ENCODE peak calls at places on chromosome 14, in four cellular contexts. One of them, this sample, is unnamed.

GRCh38 chr14:50823763-50824636 is 7.0 kb downstream of the NIN start:
- DNase-seq in stimulated activated CD4-positive, alpha-beta T cell treated with anti-CD3 and anti-CD28 coated beads, Interleukin-15, amount 100 ng/mL, for 1 hour: no peak
- DNase-seq in activated B cell treated with CpG ODN at 0.5 μM for 24 hours: no peak
- DNase-seq in retinal pigment epithelial cell: no peak
- DNase-seq in this sample: no peak

GRCh38 chr14:29682789-29683188 is 244.9 kb downstream of the PRKD1 start:
- DNase-seq in stimulated activated CD4-positive, alpha-beta T cell treated with anti-CD3 and anti-CD28 coated beads, Interleukin-15, amount 100 ng/mL, for 1 hour: no peak
- DNase-seq in activated B cell treated with CpG ODN at 0.5 μM for 24 hours: no peak
- DNase-seq in retinal pigment epithelial cell: no peak
- DNase-seq in this sample: no peak

GRCh38 chr14:74324945-74325361 is 22.2 kb upstream of the ABCD4 start:
- DNase-seq in stimulated activated CD4-positive, alpha-beta T cell treated with anti-CD3 and anti-CD28 coated beads, Interleukin-15, amount 100 ng/mL, for 1 hour: no peak
- DNase-seq in activated B cell treated with CpG ODN at 0.5 μM for 24 hours: no peak
- DNase-seq in retinal pigment epithelial cell: no peak
- DNase-seq in this sample: no peak

GRCh38 chr14:75476274-75476995 is 45.8 kb upstream of the BATF start:
- DNase-seq in stimulated activated CD4-positive, alpha-beta T cell treated with anti-CD3 and anti-CD28 coated beads, Interleukin-15, amount 100 ng/mL, for 1 hour: no peak
- DNase-seq in activated B cell treated with CpG ODN at 0.5 μM for 24 hours: no peak
- DNase-seq in retinal pigment epithelial cell: peak
- DNase-seq in this sample: peak

GRCh38 chr14:103561381-103562134 is 899 bp downstream of the BAG5 start:
- DNase-seq in stimulated activated CD4-positive, alpha-beta T cell treated with anti-CD3 and anti-CD28 coated beads, Interleukin-15, amount 100 ng/mL, for 1 hour: peak
- DNase-seq in activated B cell treated with CpG ODN at 0.5 μM for 24 hours: no peak
- DNase-seq in retinal pigment epithelial cell: no peak
- DNase-seq in this sample: no peak

GRCh38 chr14:31038521-31039166 is 12.5 kb upstream of the STRN3 start:
- DNase-seq in stimulated activated CD4-positive, alpha-beta T cell treated with anti-CD3 and anti-CD28 coated beads, Interleukin-15, amount 100 ng/mL, for 1 hour: no peak
- DNase-seq in activated B cell treated with CpG ODN at 0.5 μM for 24 hours: no peak
- DNase-seq in retinal pigment epithelial cell: peak
- DNase-seq in this sample: no peak

GRCh38 chr14:80493620-80494019 is 282.3 kb upstream of the DIO2 start:
- DNase-seq in stimulated activated CD4-positive, alpha-beta T cell treated with anti-CD3 and anti-CD28 coated beads, Interleukin-15, amount 100 ng/mL, for 1 hour: no peak
- DNase-seq in activated B cell treated with CpG ODN at 0.5 μM for 24 hours: no peak
- DNase-seq in retinal pigment epithelial cell: no peak
- DNase-seq in this sample: no peak

GRCh38 chr14:74973905-74974363 is 18.5 kb upstream of the PGF start:
- DNase-seq in stimulated activated CD4-positive, alpha-beta T cell treated with anti-CD3 and anti-CD28 coated beads, Interleukin-15, amount 100 ng/mL, for 1 hour: no peak
- DNase-seq in activated B cell treated with CpG ODN at 0.5 μM for 24 hours: no peak
- DNase-seq in retinal pigment epithelial cell: no peak
- DNase-seq in this sample: no peak

GRCh38 chr14:101004954-101005353 is 101.4 kb upstream of the RTL1 start:
- DNase-seq in stimulated activated CD4-positive, alpha-beta T cell treated with anti-CD3 and anti-CD28 coated beads, Interleukin-15, amount 100 ng/mL, for 1 hour: no peak
- DNase-seq in activated B cell treated with CpG ODN at 0.5 μM for 24 hours: no peak
- DNase-seq in retinal pigment epithelial cell: no peak
- DNase-seq in this sample: no peak

GRCh38 chr14:21287166-21287565 is 7.3 kb downstream of the RPGRIP1 start:
- DNase-seq in stimulated activated CD4-positive, alpha-beta T cell treated with anti-CD3 and anti-CD28 coated beads, Interleukin-15, amount 100 ng/mL, for 1 hour: no peak
- DNase-seq in activated B cell treated with CpG ODN at 0.5 μM for 24 hours: no peak
- DNase-seq in retinal pigment epithelial cell: no peak
- DNase-seq in this sample: no peak

GRCh38 chr14:35336171-35337073 is 44.2 kb downstream of the PSMA6 start:
- DNase-seq in stimulated activated CD4-positive, alpha-beta T cell treated with anti-CD3 and anti-CD28 coated beads, Interleukin-15, amount 100 ng/mL, for 1 hour: no peak
- DNase-seq in activated B cell treated with CpG ODN at 0.5 μM for 24 hours: no peak
- DNase-seq in retinal pigment epithelial cell: peak
- DNase-seq in this sample: peak

GRCh38 chr14:100325231-100325632 is 2.1 kb downstream of the SLC25A47 start:
- DNase-seq in stimulated activated CD4-positive, alpha-beta T cell treated with anti-CD3 and anti-CD28 coated beads, Interleukin-15, amount 100 ng/mL, for 1 hour: no peak
- DNase-seq in activated B cell treated with CpG ODN at 0.5 μM for 24 hours: no peak
- DNase-seq in retinal pigment epithelial cell: no peak
- DNase-seq in this sample: no peak

GRCh38 chr14:53741379-53742225 is 215.0 kb downstream of the BMP4 start:
- DNase-seq in stimulated activated CD4-positive, alpha-beta T cell treated with anti-CD3 and anti-CD28 coated beads, Interleukin-15, amount 100 ng/mL, for 1 hour: no peak
- DNase-seq in activated B cell treated with CpG ODN at 0.5 μM for 24 hours: no peak
- DNase-seq in retinal pigment epithelial cell: no peak
- DNase-seq in this sample: no peak

GRCh38 chr14:24080888-24081738 is 9.8 kb downstream of the CPNE6 start:
- DNase-seq in stimulated activated CD4-positive, alpha-beta T cell treated with anti-CD3 and anti-CD28 coated beads, Interleukin-15, amount 100 ng/mL, for 1 hour: peak
- DNase-seq in activated B cell treated with CpG ODN at 0.5 μM for 24 hours: peak
- DNase-seq in retinal pigment epithelial cell: peak
- DNase-seq in this sample: peak

GRCh38 chr14:57833304-57833703 is 32.6 kb downstream of the SLC35F4 start:
- DNase-seq in stimulated activated CD4-positive, alpha-beta T cell treated with anti-CD3 and anti-CD28 coated beads, Interleukin-15, amount 100 ng/mL, for 1 hour: no peak
- DNase-seq in activated B cell treated with CpG ODN at 0.5 μM for 24 hours: no peak
- DNase-seq in retinal pigment epithelial cell: peak
- DNase-seq in this sample: no peak

GRCh38 chr14:24481622-24482324 is 26.3 kb downstream of the CMA1 start:
- DNase-seq in stimulated activated CD4-positive, alpha-beta T cell treated with anti-CD3 and anti-CD28 coated beads, Interleukin-15, amount 100 ng/mL, for 1 hour: peak
- DNase-seq in activated B cell treated with CpG ODN at 0.5 μM for 24 hours: peak
- DNase-seq in retinal pigment epithelial cell: no peak
- DNase-seq in this sample: peak

GRCh38 chr14:32472512-32473472 is 143.7 kb downstream of the AKAP6 start:
- DNase-seq in stimulated activated CD4-positive, alpha-beta T cell treated with anti-CD3 and anti-CD28 coated beads, Interleukin-15, amount 100 ng/mL, for 1 hour: no peak
- DNase-seq in activated B cell treated with CpG ODN at 0.5 μM for 24 hours: no peak
- DNase-seq in retinal pigment epithelial cell: peak
- DNase-seq in this sample: no peak

GRCh38 chr14:74501135-74501614 is 7.6 kb downstream of the ISCA2 start:
- DNase-seq in stimulated activated CD4-positive, alpha-beta T cell treated with anti-CD3 and anti-CD28 coated beads, Interleukin-15, amount 100 ng/mL, for 1 hour: no peak
- DNase-seq in activated B cell treated with CpG ODN at 0.5 μM for 24 hours: no peak
- DNase-seq in retinal pigment epithelial cell: no peak
- DNase-seq in this sample: peak

GRCh38 chr14:92596328-92596943 is 82.9 kb downstream of the RIN3 start:
- DNase-seq in stimulated activated CD4-positive, alpha-beta T cell treated with anti-CD3 and anti-CD28 coated beads, Interleukin-15, amount 100 ng/mL, for 1 hour: no peak
- DNase-seq in activated B cell treated with CpG ODN at 0.5 μM for 24 hours: no peak
- DNase-seq in retinal pigment epithelial cell: no peak
- DNase-seq in this sample: no peak

GRCh38 chr14:49880267-49881064 is 12.4 kb upstream of the ARF6 start:
- DNase-seq in stimulated activated CD4-positive, alpha-beta T cell treated with anti-CD3 and anti-CD28 coated beads, Interleukin-15, amount 100 ng/mL, for 1 hour: no peak
- DNase-seq in activated B cell treated with CpG ODN at 0.5 μM for 24 hours: no peak
- DNase-seq in retinal pigment epithelial cell: no peak
- DNase-seq in this sample: no peak

GRCh38 chr14:100402631-100403030 is 79.5 kb downstream of the SLC25A47 start:
- DNase-seq in stimulated activated CD4-positive, alpha-beta T cell treated with anti-CD3 and anti-CD28 coated beads, Interleukin-15, amount 100 ng/mL, for 1 hour: no peak
- DNase-seq in activated B cell treated with CpG ODN at 0.5 μM for 24 hours: no peak
- DNase-seq in retinal pigment epithelial cell: no peak
- DNase-seq in this sample: no peak

GRCh38 chr14:92633724-92634123 is 114.7 kb downstream of the LGMN start:
- DNase-seq in stimulated activated CD4-positive, alpha-beta T cell treated with anti-CD3 and anti-CD28 coated beads, Interleukin-15, amount 100 ng/mL, for 1 hour: no peak
- DNase-seq in activated B cell treated with CpG ODN at 0.5 μM for 24 hours: no peak
- DNase-seq in retinal pigment epithelial cell: no peak
- DNase-seq in this sample: no peak

GRCh38 chr14:68308695-68309094 is 484.2 kb downstream of the ZFP36L1 start:
- DNase-seq in stimulated activated CD4-positive, alpha-beta T cell treated with anti-CD3 and anti-CD28 coated beads, Interleukin-15, amount 100 ng/mL, for 1 hour: no peak
- DNase-seq in activated B cell treated with CpG ODN at 0.5 μM for 24 hours: no peak
- DNase-seq in retinal pigment epithelial cell: no peak
- DNase-seq in this sample: no peak

GRCh38 chr14:76772300-76773187 is 11.3 kb downstream of the VASH1 start:
- DNase-seq in stimulated activated CD4-positive, alpha-beta T cell treated with anti-CD3 and anti-CD28 coated beads, Interleukin-15, amount 100 ng/mL, for 1 hour: no peak
- DNase-seq in activated B cell treated with CpG ODN at 0.5 μM for 24 hours: no peak
- DNase-seq in retinal pigment epithelial cell: no peak
- DNase-seq in this sample: no peak

GRCh38 chr14:34362625-34363251 is 99.3 kb downstream of the SPTSSA start:
- DNase-seq in stimulated activated CD4-positive, alpha-beta T cell treated with anti-CD3 and anti-CD28 coated beads, Interleukin-15, amount 100 ng/mL, for 1 hour: no peak
- DNase-seq in activated B cell treated with CpG ODN at 0.5 μM for 24 hours: no peak
- DNase-seq in retinal pigment epithelial cell: no peak
- DNase-seq in this sample: no peak

GRCh38 chr14:89233184-89233583 is 183.8 kb downstream of the FOXN3 start:
- DNase-seq in stimulated activated CD4-positive, alpha-beta T cell treated with anti-CD3 and anti-CD28 coated beads, Interleukin-15, amount 100 ng/mL, for 1 hour: no peak
- DNase-seq in activated B cell treated with CpG ODN at 0.5 μM for 24 hours: no peak
- DNase-seq in retinal pigment epithelial cell: no peak
- DNase-seq in this sample: no peak

GRCh38 chr14:100241279-100241678 is 2.3 kb downstream of the YY1 start:
- DNase-seq in stimulated activated CD4-positive, alpha-beta T cell treated with anti-CD3 and anti-CD28 coated beads, Interleukin-15, amount 100 ng/mL, for 1 hour: no peak
- DNase-seq in activated B cell treated with CpG ODN at 0.5 μM for 24 hours: no peak
- DNase-seq in retinal pigment epithelial cell: no peak
- DNase-seq in this sample: no peak

GRCh38 chr14:69501362-69501964 is 16.9 kb downstream of the PLEKHD1 start:
- DNase-seq in stimulated activated CD4-positive, alpha-beta T cell treated with anti-CD3 and anti-CD28 coated beads, Interleukin-15, amount 100 ng/mL, for 1 hour: no peak
- DNase-seq in activated B cell treated with CpG ODN at 0.5 μM for 24 hours: no peak
- DNase-seq in retinal pigment epithelial cell: no peak
- DNase-seq in this sample: no peak

GRCh38 chr14:65229431-65230286 is 127.3 kb upstream of the MAX start:
- DNase-seq in stimulated activated CD4-positive, alpha-beta T cell treated with anti-CD3 and anti-CD28 coated beads, Interleukin-15, amount 100 ng/mL, for 1 hour: no peak
- DNase-seq in activated B cell treated with CpG ODN at 0.5 μM for 24 hours: no peak
- DNase-seq in retinal pigment epithelial cell: no peak
- DNase-seq in this sample: peak

GRCh38 chr14:44712095-44712822 is 205.2 kb upstream of the FSCB start:
- DNase-seq in stimulated activated CD4-positive, alpha-beta T cell treated with anti-CD3 and anti-CD28 coated beads, Interleukin-15, amount 100 ng/mL, for 1 hour: no peak
- DNase-seq in activated B cell treated with CpG ODN at 0.5 μM for 24 hours: no peak
- DNase-seq in retinal pigment epithelial cell: no peak
- DNase-seq in this sample: peak

GRCh38 chr14:81315344-81315743 is 84.8 kb downstream of the STON2 start:
- DNase-seq in stimulated activated CD4-positive, alpha-beta T cell treated with anti-CD3 and anti-CD28 coated beads, Interleukin-15, amount 100 ng/mL, for 1 hour: no peak
- DNase-seq in activated B cell treated with CpG ODN at 0.5 μM for 24 hours: no peak
- DNase-seq in retinal pigment epithelial cell: peak
- DNase-seq in this sample: no peak

GRCh38 chr14:36515105-36515593 is 4.9 kb downstream of the NKX2-1 start:
- DNase-seq in stimulated activated CD4-positive, alpha-beta T cell treated with anti-CD3 and anti-CD28 coated beads, Interleukin-15, amount 100 ng/mL, for 1 hour: no peak
- DNase-seq in activated B cell treated with CpG ODN at 0.5 μM for 24 hours: no peak
- DNase-seq in retinal pigment epithelial cell: no peak
- DNase-seq in this sample: no peak

GRCh38 chr14:74459981-74460380 is 33.1 kb downstream of the NPC2 start:
- DNase-seq in stimulated activated CD4-positive, alpha-beta T cell treated with anti-CD3 and anti-CD28 coated beads, Interleukin-15, amount 100 ng/mL, for 1 hour: no peak
- DNase-seq in activated B cell treated with CpG ODN at 0.5 μM for 24 hours: no peak
- DNase-seq in retinal pigment epithelial cell: no peak
- DNase-seq in this sample: no peak

GRCh38 chr14:96602186-96602585 is 100.0 kb downstream of the PAPOLA start:
- DNase-seq in stimulated activated CD4-positive, alpha-beta T cell treated with anti-CD3 and anti-CD28 coated beads, Interleukin-15, amount 100 ng/mL, for 1 hour: no peak
- DNase-seq in activated B cell treated with CpG ODN at 0.5 μM for 24 hours: no peak
- DNase-seq in retinal pigment epithelial cell: no peak
- DNase-seq in this sample: no peak

GRCh38 chr14:56902413-56902812 is 92.1 kb upstream of the OTX2 start:
- DNase-seq in stimulated activated CD4-positive, alpha-beta T cell treated with anti-CD3 and anti-CD28 coated beads, Interleukin-15, amount 100 ng/mL, for 1 hour: no peak
- DNase-seq in activated B cell treated with CpG ODN at 0.5 μM for 24 hours: no peak
- DNase-seq in retinal pigment epithelial cell: no peak
- DNase-seq in this sample: no peak

GRCh38 chr14:23639891-23640523 is 3.8 kb downstream of the DHRS2 start:
- DNase-seq in stimulated activated CD4-positive, alpha-beta T cell treated with anti-CD3 and anti-CD28 coated beads, Interleukin-15, amount 100 ng/mL, for 1 hour: no peak
- DNase-seq in activated B cell treated with CpG ODN at 0.5 μM for 24 hours: no peak
- DNase-seq in retinal pigment epithelial cell: no peak
- DNase-seq in this sample: no peak

GRCh38 chr14:102654298-102654697 is 61.8 kb downstream of the RCOR1 start:
- DNase-seq in stimulated activated CD4-positive, alpha-beta T cell treated with anti-CD3 and anti-CD28 coated beads, Interleukin-15, amount 100 ng/mL, for 1 hour: no peak
- DNase-seq in activated B cell treated with CpG ODN at 0.5 μM for 24 hours: no peak
- DNase-seq in retinal pigment epithelial cell: no peak
- DNase-seq in this sample: no peak

This sample was measured in upper lobe of left lung.